ENCODE peak calls at places on chromosomes 3 and 15, in seven cellular contexts. Q is stomach, R is BE2C, A is astrocyte of the spinal cord, V is astrocyte, N is progenitor cell of endocrine pancreas, M is GM12865. F is an unnamed sample.

GRCh38 chr15:52206446-52206845 is 15.3 kb upstream of the GNB5 start:
- DNase-seq in Q (no peak), R (no peak), A (no peak), V (no peak), N (no peak), M (no peak), F (no peak)

GRCh38 chr3:17752441-17752840 is 10.0 kb upstream of the TBC1D5 start:
- DNase-seq in Q (no peak), R (no peak), A (no peak), V (no peak), N (no peak), M (no peak), F (no peak)

GRCh38 chr15:59060348-59060747 is 44.6 kb upstream of the CCNB2 start:
- DNase-seq in Q (no peak), R (no peak), A (no peak), V (no peak), N (no peak), M (no peak), F (no peak)

GRCh38 chr3:188390347-188390718 is 236.4 kb downstream of the LPP start:
- DNase-seq in Q (no peak), R (no peak), A (no peak), V (no peak), N (no peak), M (no peak), F (no peak)

GRCh38 chr3:46685446-46685845 is 8.0 kb downstream of the ALS2CL start:
- DNase-seq in Q (no peak), R (no peak), A (no peak), V (no peak), N (no peak), M (no peak), F (no peak)

GRCh38 chr3:149542375-149543312 is 68.1 kb downstream of the TM4SF4 start:
- DNase-seq in Q (no peak), R (peak; percentile 16), A (peak; percentile 56), V (peak; percentile 93), N (no peak), M (no peak), F (no peak)

GRCh38 chr15:38702178-38702912 is 137.7 kb upstream of the RASGRP1 start:
- DNase-seq in Q (peak; percentile 85), R (peak; percentile 63), A (no peak), V (no peak), N (no peak), M (no peak), F (no peak)

GRCh38 chr3:123021986-123022510 is 5.5 kb downstream of the SEMA5B start:
- DNase-seq in Q (no peak), R (no peak), A (no peak), V (no peak), N (no peak), M (no peak), F (no peak)

GRCh38 chr15:85402195-85402921 is 22.0 kb downstream of the AKAP13 start:
- DNase-seq in Q (no peak), R (no peak), A (peak; percentile 83), V (peak; percentile 87), N (no peak), M (no peak), F (no peak)

GRCh38 chr3:113161661-113162060 is 49.7 kb upstream of the BOC start:
- DNase-seq in Q (no peak), R (no peak), A (no peak), V (no peak), N (no peak), M (no peak), F (no peak)

GRCh38 chr15:59501531-59502113 is 63.6 kb downstream of the FAM81A start:
- DNase-seq in Q (peak; percentile 46), R (peak; percentile 56), A (peak; percentile 47), V (peak; percentile 25), N (peak; percentile 23), M (peak; percentile 76), F (peak; percentile 63)

GRCh38 chr15:55823191-55823670 is 80.3 kb upstream of the PRTG start:
- DNase-seq in Q (no peak), R (no peak), A (peak; percentile 90), V (peak; percentile 96), N (no peak), M (no peak), F (no peak)

GRCh38 chr3:177601120-177601519 is 403.8 kb upstream of the TBL1XR1 start:
- DNase-seq in Q (no peak), R (no peak), A (no peak), V (no peak), N (no peak), M (no peak), F (no peak)

GRCh38 chr3:46574263-46574662 is 8.2 kb upstream of the LRRC2 start:
- DNase-seq in Q (no peak), R (no peak), A (no peak), V (no peak), N (no peak), M (no peak), F (no peak)

GRCh38 chr15:49492834-49493233 is 69.8 kb downstream of the FGF7 start:
- DNase-seq in Q (no peak), R (no peak), A (no peak), V (peak; percentile 31), N (no peak), M (no peak), F (no peak)

GRCh38 chr15:57343526-57343925 is 32.8 kb upstream of the CGNL1 start:
- DNase-seq in Q (no peak), R (no peak), A (no peak), V (no peak), N (no peak), M (no peak), F (no peak)

GRCh38 chr15:81327526-81327925 is 3.6 kb upstream of the STARD5 start:
- DNase-seq in Q (no peak), R (no peak), A (peak; percentile 91), V (peak; percentile 94), N (no peak), M (no peak), F (no peak)

GRCh38 chr3:141405025-141405424 is 36.7 kb downstream of the ZBTB38 start:
- DNase-seq in Q (no peak), R (no peak), A (peak; percentile 69), V (peak; percentile 69), N (no peak), M (no peak), F (no peak)

GRCh38 chr3:188807002-188807401 is 364.8 kb upstream of the TPRG1 start:
- DNase-seq in Q (no peak), R (no peak), A (peak; percentile 41), V (peak; percentile 34), N (no peak), M (no peak), F (no peak)

GRCh38 chr3:126551066-126551838 is 7.5 kb downstream of the C3orf22 start:
- DNase-seq in Q (peak; percentile 10), R (peak; percentile 1), A (no peak), V (no peak), N (peak; percentile 7), M (no peak), F (no peak)

GRCh38 chr15:78461171-78461881 is 23.3 kb downstream of the IREB2 start:
- DNase-seq in Q (no peak), R (no peak), A (peak; percentile 13), V (no peak), N (no peak), M (no peak), F (no peak)

DNA sequence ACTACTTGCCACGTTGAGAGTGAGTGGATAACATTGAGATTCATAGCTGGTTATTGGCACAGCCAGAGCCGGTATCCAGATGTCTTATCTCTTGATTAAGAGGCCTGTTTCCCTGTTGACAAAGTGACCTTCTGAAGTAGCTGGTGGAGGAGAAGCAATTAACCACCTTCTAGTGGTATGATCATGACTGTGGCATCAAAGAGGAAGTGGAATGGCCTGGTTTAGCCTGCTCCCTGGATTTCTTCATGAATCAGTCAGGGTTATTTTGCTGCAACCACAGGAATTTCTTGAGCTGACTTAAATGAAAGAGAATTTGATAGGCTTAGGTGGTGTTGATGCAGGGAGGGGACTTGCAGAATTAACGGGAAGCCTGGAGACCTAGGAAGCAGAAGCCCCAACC is 398.3 kb downstream of the MFSD1 start:
- DNase-seq in Q (no peak), R (no peak), A (peak; percentile 88), V (peak; percentile 96), N (no peak), M (no peak), F (no peak)
- TF ChIP-seq CTCF in Q (no peak), R (no peak), A (no peak), V (no peak), N (no peak), M (no peak), F (no peak)

GRCh38 chr15:62066663-62067447 is at the start of gene C2CD4A:
- DNase-seq in Q (peak; percentile 90), R (peak; percentile 50), A (peak; percentile 55), V (peak; percentile 53), N (peak; percentile 63), M (peak; percentile 40), F (peak; percentile 77)
- TF ChIP-seq CTCF in Q (peak; percentile 37), R (peak; percentile 22), A (peak; percentile 23), V (no peak), N (peak; percentile 46), M (no peak), F (no peak)

GRCh38 chr15:25946241-25946786 is 83.2 kb upstream of the ATP10A start:
- DNase-seq in Q (no peak), R (no peak), A (no peak), V (no peak), N (no peak), M (no peak), F (no peak)
- TF ChIP-seq CTCF in Q (no peak), R (no peak), A (no peak), V (no peak), N (no peak), M (no peak), F (no peak)

GRCh38 chr3:39383913-39384664 is 919 bp downstream of the SLC25A38 start:
- DNase-seq in Q (peak; percentile 99), R (peak; percentile 94), A (peak; percentile 93), V (peak; percentile 83), N (peak; percentile 95), M (peak; percentile 97), F (peak; percentile 98)
- TF ChIP-seq CTCF in Q (peak; percentile 36), R (no peak), A (no peak), V (no peak), N (no peak), M (no peak), F (no peak)

DNA sequence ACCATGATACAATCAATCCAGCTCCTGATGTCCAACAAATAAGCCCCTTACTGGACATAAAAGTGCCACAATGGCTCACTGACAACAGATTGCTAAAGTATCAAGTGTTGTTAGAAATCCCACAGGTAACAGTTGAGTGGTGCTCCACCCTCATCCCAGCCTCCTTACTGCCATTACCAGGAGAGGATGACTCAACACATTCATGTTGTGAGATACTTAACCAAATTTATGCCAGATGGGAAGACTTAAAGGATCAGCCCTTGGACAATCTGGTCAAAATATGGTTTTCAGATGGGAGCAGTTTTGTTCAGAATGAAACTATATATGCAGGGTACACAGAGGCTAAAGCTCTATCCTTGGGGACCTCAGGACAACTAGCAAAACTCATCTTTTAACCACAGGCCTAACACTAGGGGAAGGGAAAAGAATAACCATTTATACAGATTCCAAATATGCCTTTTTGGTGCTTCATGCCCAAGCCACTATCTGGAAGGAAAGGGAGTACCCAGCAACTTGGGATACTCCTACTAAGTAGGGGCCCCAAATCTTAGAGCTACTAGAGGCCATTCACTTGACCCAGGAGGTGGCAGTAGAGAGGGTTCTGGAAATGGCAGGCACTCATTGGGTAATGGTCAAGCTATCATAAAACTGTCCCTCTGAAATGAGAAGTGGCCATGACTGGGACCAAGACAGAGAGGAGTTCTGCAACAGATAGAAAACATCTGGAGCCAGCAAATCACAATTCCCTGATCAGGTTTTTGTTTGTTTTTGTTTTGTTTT is 6.9 kb upstream of the ZNF662 start:
- DNase-seq in Q (no peak), R (no peak), A (no peak), V (no peak), N (no peak), M (no peak), F (no peak)
- TF ChIP-seq CTCF in Q (no peak), R (no peak), A (no peak), V (no peak), N (no peak), M (no peak), F (no peak)

F was measured in nephron progenitor cell.